ENCODE peak calls at places on chromosomes 6 and 20, in ten cellular contexts. Z is HCT116, M is D721Med, I is right lobe of liver, G is HepG2, O is nephron progenitor cell, B is endothelial cell, J is HFF-Myc, F is spleen, L is vagina. S is an unnamed sample.

GRCh38 chr6:167497387-167498056 is 172.6 kb downstream of the TTLL2 start:
- DNase-seq in B (no peak), I (peak), Z (no peak), F (no peak), L (no peak), O (no peak), M (no peak), G (peak), J (no peak), S (no peak)

GRCh38 chr6:44659676-44660170 is 272.2 kb downstream of the CDC5L start:
- DNase-seq in G (no peak), J (no peak), F (no peak), I (no peak), L (no peak), O (no peak), B (no peak), M (no peak), Z (no peak), S (no peak)

GRCh38 chr20:36658300-36658699 is 12.3 kb upstream of the SLA2 start:
- DNase-seq in F (no peak), O (no peak), G (no peak), M (no peak), J (no peak), L (no peak), Z (no peak), B (no peak), I (no peak), S (no peak)

GRCh38 chr6:33410711-33411631 is at the start of gene PHF1:
- DNase-seq in F (peak), I (no peak), M (peak), Z (peak), G (no peak), L (no peak), J (no peak), B (peak), O (peak), S (peak)

GRCh38 chr6:14943116-14943515 is 302.8 kb upstream of the JARID2 start:
- DNase-seq in M (no peak), O (no peak), B (no peak), F (no peak), I (no peak), J (no peak), G (no peak), Z (no peak), L (no peak), S (no peak)

GRCh38 chr6:40907198-40907701 is 131.8 kb downstream of the UNC5CL start:
- DNase-seq in G (peak), L (no peak), O (no peak), Z (no peak), F (no peak), M (no peak), J (no peak), B (no peak), I (no peak), S (no peak)

GRCh38 chr20:36818831-36819230 is 45.3 kb upstream of the DSN1 start:
- DNase-seq in F (no peak), M (no peak), I (no peak), L (no peak), J (no peak), B (no peak), O (no peak), G (no peak), Z (no peak), S (no peak)

GRCh38 chr6:19478992-19479391 is 358.2 kb upstream of the ID4 start:
- DNase-seq in I (no peak), L (no peak), G (no peak), O (no peak), M (no peak), B (no peak), J (no peak), Z (no peak), F (no peak), S (no peak)

GRCh38 chr6:99080191-99080590 is 132.4 kb upstream of the FBXL4 start:
- DNase-seq in L (no peak), J (no peak), I (peak), O (no peak), F (no peak), M (no peak), Z (no peak), B (no peak), G (no peak), S (no peak)

GRCh38 chr20:19952392-19952791 is 64.8 kb upstream of the NAA20 start:
- DNase-seq in B (no peak), Z (no peak), M (no peak), O (no peak), I (no peak), F (no peak), L (no peak), G (no peak), J (no peak), S (no peak)

GRCh38 chr6:72287801-72288200 is 334.1 kb upstream of the KCNQ5 start:
- DNase-seq in G (no peak), O (no peak), B (no peak), J (peak), I (no peak), M (no peak), Z (no peak), F (no peak), L (no peak), S (no peak)

GRCh38 chr6:33513213-33513612 is 58.8 kb downstream of the ZBTB9 start:
- DNase-seq in L (no peak), I (no peak), Z (no peak), G (no peak), O (no peak), M (no peak), B (peak), J (no peak), F (no peak), S (no peak)

GRCh38 chr6:157804448-157805327 is 18.4 kb upstream of the SNX9 start:
- DNase-seq in G (no peak), Z (no peak), B (no peak), F (no peak), I (no peak), M (no peak), O (no peak), L (no peak), J (no peak), S (no peak)

GRCh38 chr6:124073820-124074587 is 270.3 kb downstream of the NKAIN2 start:
- DNase-seq in F (no peak), Z (no peak), M (no peak), O (peak), L (no peak), B (no peak), J (no peak), I (no peak), G (no peak), S (no peak)

GRCh38 chr6:168216741-168217140 is 102.8 kb downstream of the DACT2 start:
- DNase-seq in F (no peak), M (no peak), B (no peak), O (no peak), I (no peak), J (no peak), L (no peak), G (no peak), Z (no peak), S (no peak)

GRCh38 chr6:130457605-130458004 is 91.8 kb downstream of the TMEM200A start:
- DNase-seq in J (no peak), B (no peak), F (no peak), Z (no peak), O (no peak), M (no peak), G (no peak), I (no peak), L (no peak), S (no peak)

GRCh38 chr20:59455392-59456341 is 148.7 kb upstream of the PHACTR3 start:
- DNase-seq in F (peak), G (no peak), L (no peak), J (no peak), O (peak), I (no peak), M (peak), B (peak), Z (peak), S (no peak)

DNA sequence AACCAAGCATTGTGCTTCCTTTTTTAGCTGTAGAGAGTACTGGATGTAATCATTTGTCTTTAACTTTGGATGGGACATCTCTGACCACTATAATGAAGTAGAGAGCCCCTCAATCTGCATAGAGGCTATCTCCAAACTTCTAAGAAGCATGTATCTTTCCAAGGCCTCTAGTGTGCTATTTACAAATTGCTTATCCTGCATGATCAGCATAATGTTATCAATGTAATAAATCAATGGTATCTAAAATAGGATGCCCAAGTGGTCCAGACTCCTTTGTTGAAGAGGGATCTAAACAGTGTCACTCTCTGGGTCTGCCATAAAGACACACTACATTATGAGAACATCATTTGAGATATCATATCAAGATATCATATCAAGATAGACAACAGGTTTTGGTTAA is 6.7 kb downstream of the TAAR9 start:
- DNase-seq in L (no peak), J (no peak), B (no peak), G (no peak), Z (no peak), I (no peak), F (no peak), O (no peak), M (no peak), S (no peak)
- TF ChIP-seq CTCF in L (no peak), J (no peak), B (no peak), G (no peak), Z (no peak), I (no peak), F (no peak), O (no peak), M (no peak), S (no peak)

DNA sequence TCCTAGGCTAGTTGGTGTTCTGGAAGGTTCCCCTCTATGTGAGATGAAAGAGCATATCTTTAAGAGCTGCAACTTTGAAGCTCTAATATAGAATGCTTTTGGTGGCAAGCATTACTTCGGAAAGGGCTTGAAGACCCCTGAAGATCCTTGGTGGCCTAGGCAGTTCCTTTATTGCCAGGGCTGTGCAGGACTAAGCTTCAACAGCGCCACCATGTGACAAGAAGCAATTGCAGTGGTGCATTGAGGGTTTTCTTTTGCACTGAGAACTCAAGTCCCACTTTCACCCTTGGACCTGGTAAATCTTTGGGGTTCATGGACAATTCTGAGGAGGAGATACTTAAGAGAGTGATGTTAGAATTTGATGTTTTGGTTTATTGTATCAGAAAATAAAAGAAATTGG is 237.4 kb upstream of the GMDS start:
- DNase-seq in J (no peak), B (no peak), O (no peak), L (no peak), M (no peak), F (no peak), I (no peak), G (no peak), Z (peak), S (no peak)
- TF ChIP-seq CTCF in J (peak), B (peak), O (no peak), L (no peak), M (no peak), F (no peak), I (no peak), G (peak), Z (peak), S (no peak)

GRCh38 chr6:35920793-35921732 is at the start of gene SRPK1:
- DNase-seq in O (peak), Z (peak), I (peak), G (peak), J (peak), L (no peak), B (peak), M (peak), F (peak), S (peak)
- TF ChIP-seq CTCF in O (no peak), Z (no peak), I (no peak), G (peak), J (no peak), L (no peak), B (no peak), M (no peak), F (no peak), S (no peak)

GRCh38 chr6:137370871-137371633 is 123.1 kb downstream of the OLIG3 start:
- DNase-seq in L (no peak), F (no peak), I (no peak), Z (peak), G (peak), B (no peak), O (no peak), M (no peak), J (peak), S (no peak)
- TF ChIP-seq CTCF in L (no peak), F (no peak), I (no peak), Z (peak), G (peak), B (no peak), O (no peak), M (no peak), J (peak), S (no peak)

S was measured in glutamatergic neuron.